ENCODE peak calls at places on chromosomes 16 and 17, in seven cellular contexts. K, Z, L, M, I, X and C are unnamed samples.

GRCh38 chr16:23433261-23433920 is 19.6 kb downstream of the COG7 start:
- DNase-seq in K (no peak), Z (no peak), L (no peak), M (no peak), I (no peak), X (no peak), C (no peak)

GRCh38 chr16:14509055-14509454 is 121.0 kb downstream of the PARN start:
- DNase-seq in K (no peak), Z (no peak), L (no peak), M (peak; percentile 71), I (no peak), X (no peak), C (no peak)

GRCh38 chr17:78362671-78363070 is 2.8 kb upstream of the SOCS3 start:
- DNase-seq in K (no peak), Z (no peak), L (no peak), M (no peak), I (no peak), X (no peak), C (no peak)

GRCh38 chr17:48024149-48025039 is 13.2 kb downstream of the COPZ2 start:
- DNase-seq in K (no peak), Z (no peak), L (peak; percentile 70), M (peak; percentile 38), I (no peak), X (peak; percentile 42), C (peak; percentile 84)

GRCh38 chr16:79815049-79815448 is 214.5 kb upstream of the MAF start:
- DNase-seq in K (no peak), Z (no peak), L (no peak), M (no peak), I (no peak), X (no peak), C (no peak)

GRCh38 chr16:79509221-79509631 is 91.3 kb downstream of the MAF start:
- DNase-seq in K (peak; percentile 75), Z (no peak), L (peak; percentile 50), M (no peak), I (no peak), X (peak; percentile 39), C (no peak)

GRCh38 chr17:65231662-65232335 is 94.6 kb downstream of the RGS9 start:
- DNase-seq in K (peak; percentile 28), Z (no peak), L (no peak), M (peak; percentile 83), I (peak; percentile 7), X (no peak), C (peak; percentile 60)

GRCh38 chr17:50946891-50947843 is 81.0 kb upstream of the TOB1 start:
- DNase-seq in K (no peak), Z (no peak), L (no peak), M (no peak), I (no peak), X (no peak), C (no peak)

GRCh38 chr17:40095944-40096791 is 4.2 kb downstream of the NR1D1 start:
- DNase-seq in K (no peak), Z (no peak), L (peak; percentile 61), M (no peak), I (no peak), X (no peak), C (peak; percentile 64)

GRCh38 chr16:88329726-88330700 is 52.7 kb upstream of the ZNF469 start:
- DNase-seq in K (no peak), Z (no peak), L (peak; percentile 14), M (no peak), I (no peak), X (no peak), C (no peak)

GRCh38 chr17:72117470-72117747 is 3.4 kb upstream of the SOX9 start:
- DNase-seq in K (no peak), Z (no peak), L (no peak), M (no peak), I (no peak), X (no peak), C (no peak)

GRCh38 chr17:42116705-42117396 is 4.3 kb downstream of the KAT2A start:
- DNase-seq in K (peak; percentile 57), Z (peak; percentile 96), L (peak; percentile 85), M (peak; percentile 87), I (peak; percentile 41), X (peak; percentile 75), C (peak; percentile 85)

GRCh38 chr16:81588326-81589081 is 143.9 kb downstream of the CMIP start:
- DNase-seq in K (no peak), Z (no peak), L (no peak), M (no peak), I (no peak), X (no peak), C (no peak)